ENCODE peak calls at places on chromosomes 11 and 22, in eight cellular contexts. One of them, this sample, is unnamed.

GRCh38 chr11:32580967-32581366 is 2.7 kb upstream of the EIF3M start:
- DNase-seq in AG04450: no peak
- DNase-seq in kidney: no peak
- DNase-seq in hepatocyte: no peak
- DNase-seq in A549: peak
- DNase-seq in cardiac muscle cell: peak
- DNase-seq in heart left ventricle: no peak
- DNase-seq in brain microvascular endothelial cell: no peak
- DNase-seq in this sample: peak

GRCh38 chr22:29700949-29701927 is 18.6 kb upstream of the CABP7 start:
- DNase-seq in AG04450: no peak
- DNase-seq in kidney: no peak
- DNase-seq in hepatocyte: peak
- DNase-seq in A549: peak
- DNase-seq in cardiac muscle cell: peak
- DNase-seq in heart left ventricle: no peak
- DNase-seq in brain microvascular endothelial cell: no peak
- DNase-seq in this sample: peak

GRCh38 chr11:4881860-4882500 is at the start of gene OR51T1:
- DNase-seq in AG04450: no peak
- DNase-seq in kidney: no peak
- DNase-seq in hepatocyte: no peak
- DNase-seq in A549: no peak
- DNase-seq in cardiac muscle cell: no peak
- DNase-seq in heart left ventricle: no peak
- DNase-seq in brain microvascular endothelial cell: peak
- DNase-seq in this sample: no peak

GRCh38 chr11:97454988-97455387 is 1065.2 kb downstream of the JRKL start:
- DNase-seq in AG04450: no peak
- DNase-seq in kidney: no peak
- DNase-seq in hepatocyte: peak
- DNase-seq in A549: no peak
- DNase-seq in cardiac muscle cell: peak
- DNase-seq in heart left ventricle: no peak
- DNase-seq in brain microvascular endothelial cell: peak
- DNase-seq in this sample: no peak

GRCh38 chr11:111077938-111078337 is 167.6 kb upstream of the POU2AF2 start:
- DNase-seq in AG04450: no peak
- DNase-seq in kidney: no peak
- DNase-seq in hepatocyte: no peak
- DNase-seq in A549: no peak
- DNase-seq in cardiac muscle cell: no peak
- DNase-seq in heart left ventricle: no peak
- DNase-seq in brain microvascular endothelial cell: no peak
- DNase-seq in this sample: no peak

GRCh38 chr11:82828472-82828871 is 71.8 kb downstream of the PRCP start:
- DNase-seq in AG04450: no peak
- DNase-seq in kidney: no peak
- DNase-seq in hepatocyte: no peak
- DNase-seq in A549: no peak
- DNase-seq in cardiac muscle cell: no peak
- DNase-seq in heart left ventricle: no peak
- DNase-seq in brain microvascular endothelial cell: no peak
- DNase-seq in this sample: no peak

GRCh38 chr22:38187413-38188212 is 6.0 kb upstream of the PLA2G6 start:
- DNase-seq in AG04450: no peak
- DNase-seq in kidney: no peak
- DNase-seq in hepatocyte: peak
- DNase-seq in A549: no peak
- DNase-seq in cardiac muscle cell: peak
- DNase-seq in heart left ventricle: no peak
- DNase-seq in brain microvascular endothelial cell: no peak
- DNase-seq in this sample: no peak

GRCh38 chr11:129372609-129373488 is 2.8 kb upstream of the BARX2 start:
- DNase-seq in AG04450: no peak
- DNase-seq in kidney: no peak
- DNase-seq in hepatocyte: no peak
- DNase-seq in A549: no peak
- DNase-seq in cardiac muscle cell: no peak
- DNase-seq in heart left ventricle: no peak
- DNase-seq in brain microvascular endothelial cell: no peak
- DNase-seq in this sample: no peak

GRCh38 chr11:5071815-5072214 is 2.4 kb downstream of the OR52E1 start:
- DNase-seq in AG04450: no peak
- DNase-seq in kidney: no peak
- DNase-seq in hepatocyte: no peak
- DNase-seq in A549: no peak
- DNase-seq in cardiac muscle cell: no peak
- DNase-seq in heart left ventricle: no peak
- DNase-seq in brain microvascular endothelial cell: no peak
- DNase-seq in this sample: no peak

GRCh38 chr11:57240007-57240406 is 3.0 kb upstream of the APLNR start:
- DNase-seq in AG04450: no peak
- DNase-seq in kidney: no peak
- DNase-seq in hepatocyte: no peak
- DNase-seq in A549: no peak
- DNase-seq in cardiac muscle cell: no peak
- DNase-seq in heart left ventricle: no peak
- DNase-seq in brain microvascular endothelial cell: no peak
- DNase-seq in this sample: no peak

GRCh38 chr11:131889146-131889577 is 518.7 kb downstream of the NTM start:
- DNase-seq in AG04450: peak
- DNase-seq in kidney: no peak
- DNase-seq in hepatocyte: peak
- DNase-seq in A549: no peak
- DNase-seq in cardiac muscle cell: peak
- DNase-seq in heart left ventricle: no peak
- DNase-seq in brain microvascular endothelial cell: peak
- DNase-seq in this sample: no peak

GRCh38 chr22:19959043-19959586 is 17.5 kb upstream of the TXNRD2 start:
- DNase-seq in AG04450: no peak
- DNase-seq in kidney: peak
- DNase-seq in hepatocyte: peak
- DNase-seq in A549: no peak
- DNase-seq in cardiac muscle cell: peak
- DNase-seq in heart left ventricle: peak
- DNase-seq in brain microvascular endothelial cell: peak
- DNase-seq in this sample: no peak

GRCh38 chr11:61079416-61080150 is 22.7 kb upstream of the CD5 start:
- DNase-seq in AG04450: no peak
- DNase-seq in kidney: no peak
- DNase-seq in hepatocyte: no peak
- DNase-seq in A549: no peak
- DNase-seq in cardiac muscle cell: no peak
- DNase-seq in heart left ventricle: no peak
- DNase-seq in brain microvascular endothelial cell: no peak
- DNase-seq in this sample: no peak

GRCh38 chr11:363948-364761 is 5.1 kb upstream of the B4GALNT4 start:
- DNase-seq in AG04450: no peak
- DNase-seq in kidney: peak
- DNase-seq in hepatocyte: peak
- DNase-seq in A549: peak
- DNase-seq in cardiac muscle cell: no peak
- DNase-seq in heart left ventricle: no peak
- DNase-seq in brain microvascular endothelial cell: no peak
- DNase-seq in this sample: peak
- TF ChIP-seq CTCF in AG04450: no peak
- TF ChIP-seq CTCF in kidney: peak
- TF ChIP-seq CTCF in hepatocyte: peak
- TF ChIP-seq CTCF in A549: peak
- TF ChIP-seq CTCF in cardiac muscle cell: peak
- TF ChIP-seq CTCF in heart left ventricle: no peak
- TF ChIP-seq CTCF in brain microvascular endothelial cell: peak
- TF ChIP-seq CTCF in this sample: peak

DNA sequence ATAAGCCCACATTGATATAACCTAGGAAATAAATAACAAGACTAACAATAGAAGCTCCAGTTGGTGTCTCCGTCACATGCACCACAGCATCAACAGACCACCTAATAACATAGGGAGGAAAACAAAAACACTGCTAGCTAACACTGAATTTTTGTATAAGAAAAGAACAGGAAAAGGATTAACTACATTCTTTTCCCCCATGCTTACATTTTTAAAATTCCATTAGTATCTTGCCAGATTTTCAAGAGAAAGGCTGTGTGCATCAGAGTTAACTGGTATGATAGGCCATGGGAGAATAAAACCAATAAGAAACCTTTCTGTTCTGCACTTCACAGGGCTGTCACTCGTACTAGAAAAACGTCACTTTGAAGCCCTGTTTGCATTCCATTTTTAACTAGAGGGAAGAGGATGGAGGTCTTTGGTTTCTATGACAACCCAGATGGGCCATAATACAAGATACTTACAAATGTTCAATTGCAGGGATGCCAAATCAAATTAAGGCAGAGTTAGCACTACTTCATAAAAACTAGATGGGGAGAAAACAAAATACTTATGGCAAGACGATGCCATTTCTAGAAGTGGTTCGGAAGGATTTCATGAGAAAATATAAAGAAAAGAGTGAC is 79.1 kb downstream of the LARGE2 start:
- DNase-seq in AG04450: peak
- DNase-seq in kidney: no peak
- DNase-seq in hepatocyte: no peak
- DNase-seq in A549: no peak
- DNase-seq in cardiac muscle cell: peak
- DNase-seq in heart left ventricle: no peak
- DNase-seq in brain microvascular endothelial cell: peak
- DNase-seq in this sample: no peak
- H3K27ac ChIP-seq in AG04450: peak
- H3K27ac ChIP-seq in kidney: no peak
- H3K27ac ChIP-seq in hepatocyte: no peak
- H3K27ac ChIP-seq in A549: no peak
- H3K27ac ChIP-seq in cardiac muscle cell: no peak
- H3K27ac ChIP-seq in heart left ventricle: no peak
- H3K27ac ChIP-seq in brain microvascular endothelial cell: peak
- H3K27ac ChIP-seq in this sample: no peak

GRCh38 chr11:46216765-46217089 is 60.7 kb upstream of the CREB3L1 start:
- DNase-seq in AG04450: no peak
- DNase-seq in kidney: no peak
- DNase-seq in hepatocyte: no peak
- DNase-seq in A549: no peak
- DNase-seq in cardiac muscle cell: no peak
- DNase-seq in heart left ventricle: no peak
- DNase-seq in brain microvascular endothelial cell: no peak
- DNase-seq in this sample: no peak

GRCh38 chr11:46220313-46220712 is 57.1 kb upstream of the CREB3L1 start:
- DNase-seq in AG04450: no peak
- DNase-seq in kidney: no peak
- DNase-seq in hepatocyte: no peak
- DNase-seq in A549: no peak
- DNase-seq in cardiac muscle cell: no peak
- DNase-seq in heart left ventricle: no peak
- DNase-seq in brain microvascular endothelial cell: no peak
- DNase-seq in this sample: no peak

GRCh38 chr11:46223252-46223513 is 54.3 kb upstream of the CREB3L1 start:
- DNase-seq in AG04450: no peak
- DNase-seq in kidney: no peak
- DNase-seq in hepatocyte: no peak
- DNase-seq in A549: no peak
- DNase-seq in cardiac muscle cell: no peak
- DNase-seq in heart left ventricle: no peak
- DNase-seq in brain microvascular endothelial cell: no peak
- DNase-seq in this sample: no peak

DNA sequence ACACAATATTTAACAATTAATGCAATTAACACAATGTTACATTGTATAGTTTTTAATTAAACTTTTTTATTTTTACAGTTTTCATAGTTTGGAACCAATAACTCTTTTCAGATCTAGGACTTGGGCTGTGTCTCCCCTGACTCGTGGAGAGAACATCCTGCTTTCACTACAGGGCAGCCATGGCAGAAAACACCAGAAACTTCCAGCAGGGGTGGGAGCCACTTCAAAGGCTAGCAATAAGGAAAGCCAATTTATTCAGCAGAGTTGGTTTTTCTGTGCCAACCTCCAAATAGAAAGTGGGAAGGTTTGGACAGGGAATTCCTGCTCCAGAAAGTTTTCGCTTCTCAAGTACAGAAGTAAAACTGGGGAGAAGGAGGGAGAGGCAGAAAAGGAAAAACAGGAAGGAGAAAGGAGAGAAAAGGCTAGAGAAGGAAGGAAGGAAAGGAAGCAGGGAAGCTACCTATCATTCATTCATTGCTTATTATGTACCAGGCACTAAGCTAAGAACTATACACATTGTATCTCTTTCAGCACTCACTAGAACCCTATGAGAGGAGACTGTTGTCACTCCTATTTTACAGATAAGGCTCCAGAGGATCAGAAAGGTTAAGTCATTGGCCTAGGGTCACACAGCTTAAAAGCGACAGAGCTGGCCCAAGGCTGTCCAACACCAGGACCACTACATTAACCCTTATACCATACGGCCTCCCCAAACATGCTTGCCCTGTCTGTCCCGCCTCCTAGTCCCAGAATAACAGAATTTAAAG is 54.8 kb upstream of the CREB3L1 start:
- DNase-seq in AG04450: no peak
- DNase-seq in kidney: no peak
- DNase-seq in hepatocyte: no peak
- DNase-seq in A549: no peak
- DNase-seq in cardiac muscle cell: no peak
- DNase-seq in heart left ventricle: no peak
- DNase-seq in brain microvascular endothelial cell: no peak
- DNase-seq in this sample: no peak
- TF ChIP-seq CTCF in AG04450: peak
- TF ChIP-seq CTCF in kidney: no peak
- TF ChIP-seq CTCF in hepatocyte: no peak
- TF ChIP-seq CTCF in A549: no peak
- TF ChIP-seq CTCF in cardiac muscle cell: peak
- TF ChIP-seq CTCF in heart left ventricle: no peak
- TF ChIP-seq CTCF in brain microvascular endothelial cell: peak
- TF ChIP-seq CTCF in this sample: no peak

GRCh38 chr11:952406-953385 is 27.0 kb downstream of the AP2A2 start:
- DNase-seq in AG04450: no peak
- DNase-seq in kidney: peak
- DNase-seq in hepatocyte: peak
- DNase-seq in A549: peak
- DNase-seq in cardiac muscle cell: peak
- DNase-seq in heart left ventricle: no peak
- DNase-seq in brain microvascular endothelial cell: peak
- DNase-seq in this sample: no peak

GRCh38 chr11:953513-953912 is 27.8 kb downstream of the AP2A2 start:
- DNase-seq in AG04450: no peak
- DNase-seq in kidney: no peak
- DNase-seq in hepatocyte: no peak
- DNase-seq in A549: no peak
- DNase-seq in cardiac muscle cell: no peak
- DNase-seq in heart left ventricle: no peak
- DNase-seq in brain microvascular endothelial cell: no peak
- DNase-seq in this sample: no peak

GRCh38 chr11:947744-948143 is 22.1 kb downstream of the AP2A2 start:
- DNase-seq in AG04450: no peak
- DNase-seq in kidney: no peak
- DNase-seq in hepatocyte: no peak
- DNase-seq in A549: no peak
- DNase-seq in cardiac muscle cell: no peak
- DNase-seq in heart left ventricle: no peak
- DNase-seq in brain microvascular endothelial cell: no peak
- DNase-seq in this sample: no peak

GRCh38 chr11:954392-955144 is 28.9 kb downstream of the AP2A2 start:
- DNase-seq in AG04450: no peak
- DNase-seq in kidney: no peak
- DNase-seq in hepatocyte: no peak
- DNase-seq in A549: no peak
- DNase-seq in cardiac muscle cell: no peak
- DNase-seq in heart left ventricle: no peak
- DNase-seq in brain microvascular endothelial cell: no peak
- DNase-seq in this sample: no peak

GRCh38 chr11:951507-951906 is 25.8 kb downstream of the AP2A2 start:
- DNase-seq in AG04450: no peak
- DNase-seq in kidney: no peak
- DNase-seq in hepatocyte: no peak
- DNase-seq in A549: no peak
- DNase-seq in cardiac muscle cell: no peak
- DNase-seq in heart left ventricle: no peak
- DNase-seq in brain microvascular endothelial cell: no peak
- DNase-seq in this sample: no peak
- H3K27ac ChIP-seq in AG04450: no peak
- H3K27ac ChIP-seq in kidney: peak
- H3K27ac ChIP-seq in hepatocyte: peak
- H3K27ac ChIP-seq in A549: peak
- H3K27ac ChIP-seq in cardiac muscle cell: peak
- H3K27ac ChIP-seq in heart left ventricle: no peak
- H3K27ac ChIP-seq in brain microvascular endothelial cell: no peak
- H3K27ac ChIP-seq in this sample: no peak